ENCODE peak calls at places on chromosomes 7 and 10, in four cellular contexts. F is spleen, I is Panc1, R is HCT116. S is an unnamed sample.

GRCh38 chr10:52383088-52383487 is 69.0 kb downstream of the DKK1 start:
- DNase-seq in F (no peak), R (no peak), I (no peak), S (no peak)

GRCh38 chr10:131049051-131049450 is 262.5 kb downstream of the TCERG1L start:
- DNase-seq in I (no peak), R (no peak), F (peak), S (no peak)

GRCh38 chr7:85165263-85165662 is 21.6 kb downstream of the SEMA3D start:
- DNase-seq in R (no peak), I (no peak), F (no peak), S (no peak)

GRCh38 chr10:116385311-116385710 is 42.3 kb upstream of the PNLIPRP3 start:
- DNase-seq in F (no peak), I (no peak), R (no peak), S (no peak)

GRCh38 chr10:5744849-5745248 is 60.2 kb downstream of the TASOR2 start:
- DNase-seq in F (no peak), R (no peak), I (no peak), S (no peak)

GRCh38 chr7:74134117-74134539 is 40.0 kb upstream of the EIF4H start:
- DNase-seq in F (no peak), I (no peak), R (no peak), S (peak)

GRCh38 chr7:87570178-87570577 is 30.5 kb downstream of the ABCB1 start:
- DNase-seq in I (no peak), F (no peak), R (peak), S (no peak)

GRCh38 chr10:131726460-131726861 is 174.3 kb upstream of the PPP2R2D start:
- DNase-seq in I (no peak), R (no peak), F (peak), S (no peak)

GRCh38 chr7:145692237-145692950 is 424.2 kb upstream of the CNTNAP2 start:
- DNase-seq in I (no peak), F (no peak), R (no peak), S (no peak)

GRCh38 chr10:96339956-96340904 is 18.6 kb downstream of the OPALIN start:
- DNase-seq in I (peak), F (no peak), R (peak), S (peak)

GRCh38 chr10:60611291-60611747 is 167.0 kb upstream of the CDK1 start:
- DNase-seq in I (peak), F (no peak), R (peak), S (no peak)

GRCh38 chr10:24952146-24952700 is at the start of gene PRTFDC1:
- DNase-seq in I (no peak), R (no peak), F (peak), S (no peak)

GRCh38 chr10:32179836-32180235 is 123.6 kb upstream of the KIF5B start:
- DNase-seq in R (no peak), I (no peak), F (no peak), S (no peak)

GRCh38 chr7:146701166-146701565 is 584.6 kb downstream of the CNTNAP2 start:
- DNase-seq in R (no peak), I (no peak), F (no peak), S (no peak)

GRCh38 chr10:84825330-84825729 is 496.9 kb downstream of the CCSER2 start:
- DNase-seq in I (no peak), R (no peak), F (no peak), S (no peak)

GRCh38 chr7:94289071-94289470 is 105.6 kb upstream of the COL1A2 start:
- DNase-seq in F (no peak), I (peak), R (peak), S (peak)

GRCh38 chr10:70992436-70992835 is 104.1 kb upstream of the PCBD1 start:
- DNase-seq in R (no peak), I (no peak), F (peak), S (no peak)

GRCh38 chr10:78944658-78945333 is 124.0 kb upstream of the ZMIZ1 start:
- DNase-seq in R (no peak), F (no peak), I (no peak), S (no peak)

GRCh38 chr10:112471878-112472487 is 25.0 kb downstream of the VTI1A start:
- DNase-seq in I (peak), F (no peak), R (peak), S (no peak)

GRCh38 chr7:28626629-28627262 is 214.4 kb downstream of the CREB5 start:
- DNase-seq in I (no peak), F (no peak), R (peak), S (no peak)

GRCh38 chr7:127702253-127702652 is 50.3 kb downstream of the SND1 start:
- DNase-seq in I (no peak), F (no peak), R (no peak), S (no peak)

GRCh38 chr10:1159131-1160061 is 103.2 kb downstream of the WDR37 start:
- DNase-seq in R (no peak), I (no peak), F (peak), S (no peak)

GRCh38 chr7:99311702-99312101 is 14.0 kb upstream of the ARPC1A start:
- DNase-seq in R (no peak), F (no peak), I (no peak), S (no peak)

GRCh38 chr10:75924309-75924920 is 493.0 kb downstream of the LRMDA start:
- DNase-seq in I (no peak), R (no peak), F (no peak), S (no peak)

GRCh38 chr7:150858236-150859197 is 6.2 kb downstream of the AOC1 start:
- DNase-seq in R (no peak), I (no peak), F (no peak), S (no peak)

DNA sequence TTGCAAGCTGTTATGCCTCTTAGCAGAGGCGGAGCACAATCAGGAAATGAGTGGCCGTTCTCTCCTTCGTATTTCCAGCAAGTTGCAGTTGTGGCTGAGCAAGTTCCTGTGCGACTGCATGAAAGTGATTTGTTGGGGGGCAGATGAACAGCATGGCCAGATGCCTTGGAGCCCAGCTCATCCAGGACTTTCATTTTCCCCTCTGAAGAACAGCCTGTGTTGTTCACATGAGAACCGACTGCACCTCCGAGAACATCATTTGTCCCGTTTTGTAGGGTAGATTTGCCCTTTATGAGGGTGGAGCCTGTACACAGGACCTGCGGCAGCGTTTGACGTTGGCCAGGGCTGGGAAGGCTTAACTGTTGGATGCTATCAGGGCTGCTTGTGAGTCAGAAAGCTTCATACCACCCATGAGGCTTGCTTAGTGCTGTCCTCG is 4.4 kb downstream of the BAG3 start:
- DNase-seq in I (no peak), F (no peak), R (no peak), S (no peak)
- TF ChIP-seq POLR2AphosphoS5 in I (no peak), F (no peak), R (no peak), S (no peak)

GRCh38 chr7:32167815-32168214 is 97.6 kb upstream of the PDE1C start:
- DNase-seq in F (no peak), I (no peak), R (no peak), S (no peak)
- H3K4me3 ChIP-seq in F (no peak), I (no peak), R (no peak), S (no peak)

GRCh38 chr10:97916586-97916985 is 66.9 kb downstream of the GOLGA7B start:
- DNase-seq in I (no peak), F (no peak), R (no peak), S (no peak)
- TF ChIP-seq POLR2AphosphoS5 in I (no peak), F (no peak), R (no peak), S (no peak)

DNA sequence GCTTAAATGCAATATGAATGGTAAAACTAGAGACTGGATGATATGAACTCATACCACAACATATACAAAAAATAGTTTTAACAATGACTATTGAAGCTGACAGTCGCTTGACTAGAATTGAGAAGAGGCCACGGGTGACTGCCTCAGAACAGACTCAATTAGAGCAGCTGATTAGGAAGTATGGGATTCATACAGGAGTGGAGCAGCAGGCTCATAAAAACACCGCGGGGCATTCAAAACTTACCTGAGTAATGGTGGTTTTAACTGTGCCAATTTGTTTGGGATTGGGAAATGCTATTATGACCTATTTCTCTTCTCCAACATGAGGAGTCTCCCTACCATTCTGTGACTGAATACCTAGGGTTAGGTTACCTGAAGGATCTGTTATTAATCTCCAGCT is 2.1 kb downstream of the CADPS2 start:
- DNase-seq in R (no peak), I (no peak), F (no peak), S (no peak)
- H3K4me3 ChIP-seq in R (no peak), I (no peak), F (no peak), S (peak)